ENCODE peak calls at places on chromosome 20, in four cellular contexts. W is heart right ventricle, C is HCT116, I is adrenal gland. U is an unnamed sample. For H3K9me3, the result is how much of the 10 kb centered on the place peaks cover.

GRCh38 chr20:57841297-57841866 is 131.6 kb upstream of the PMEPA1 start:
- DNase-seq in W (no peak), C (no peak), I (no peak), U (peak)

GRCh38 chr20:36181934-36182603 is 27.5 kb downstream of the EPB41L1 start:
- DNase-seq in W (no peak), C (no peak), I (peak), U (no peak)

GRCh38 chr20:40679119-40679637 is 9.9 kb downstream of the MAFB start:
- DNase-seq in W (no peak), C (no peak), I (no peak), U (no peak)

GRCh38 chr20:62178316-62179161 is 4.3 kb upstream of the MTG2 start:
- DNase-seq in W (no peak), C (no peak), I (no peak), U (no peak)

GRCh38 chr20:33062750-33063149 is 9.0 kb downstream of the BPIFB3 start:
- DNase-seq in W (no peak), C (no peak), I (no peak), U (no peak)

GRCh38 chr20:7161690-7162089 is 394.2 kb downstream of the BMP2 start:
- DNase-seq in W (peak), C (no peak), I (peak), U (no peak)

GRCh38 chr20:24700166-24700860 is 230.9 kb downstream of the SYNDIG1 start:
- DNase-seq in W (no peak), C (no peak), I (no peak), U (peak)

GRCh38 chr20:58340853-58341252 is 31.3 kb downstream of the RAB22A start:
- DNase-seq in W (no peak), C (no peak), I (no peak), U (no peak)

GRCh38 chr20:24994470-24995368 is 2.2 kb upstream of the APMAP start:
- DNase-seq in W (peak), C (peak), I (peak), U (peak)

GRCh38 chr20:21707267-21707666 is 1.8 kb downstream of the PAX1 start:
- DNase-seq in W (no peak), C (no peak), I (no peak), U (no peak)

GRCh38 chr20:58691773-58692578 is 624 bp upstream of the NPEPL1 start:
- DNase-seq in W (peak), C (no peak), I (peak), U (peak)

GRCh38 chr20:31605031-31605901 is at the start of gene ID1:
- DNase-seq in W (peak), C (peak), I (peak), U (no peak)
- TF ChIP-seq CTCF in W (no peak), C (no peak), I (no peak), U (no peak)

DNA sequence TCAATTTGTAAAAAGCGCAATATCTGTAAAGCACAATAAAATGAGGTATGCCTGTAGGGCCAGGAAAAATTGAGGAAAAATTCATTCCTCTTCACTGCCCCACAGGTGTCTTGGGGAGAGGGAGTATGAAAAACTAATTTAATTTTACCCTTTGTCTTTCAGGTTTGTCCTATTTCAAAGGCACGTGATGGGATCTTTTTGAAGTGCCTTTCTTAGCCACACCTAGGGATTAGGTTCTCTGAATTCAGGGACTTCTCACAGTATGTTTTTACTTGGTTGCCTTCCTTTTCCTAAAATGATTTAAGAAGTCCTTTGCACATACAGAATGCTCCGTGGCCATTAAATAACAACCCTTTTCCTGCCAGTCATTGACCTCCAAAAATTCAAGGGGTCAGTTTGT is 71.9 kb downstream of the NCOA3 start:
- DNase-seq in W (no peak), C (no peak), I (no peak), U (no peak)
- H3K9me3 ChIP-seq in W (under half), C (under half), I (under half), U (under half)

GRCh38 chr20:47396762-47397476 is 40.4 kb upstream of the ZMYND8 start:
- DNase-seq in W (no peak), C (no peak), I (no peak), U (no peak)
- TF ChIP-seq CTCF in W (no peak), C (no peak), I (no peak), U (no peak)

GRCh38 chr20:39518649-39519048 is 556.5 kb downstream of the DHX35 start:
- DNase-seq in W (no peak), C (no peak), I (no peak), U (no peak)
- H3K9me3 ChIP-seq in W (under half), C (under half), I (under half), U (under half)

DNA sequence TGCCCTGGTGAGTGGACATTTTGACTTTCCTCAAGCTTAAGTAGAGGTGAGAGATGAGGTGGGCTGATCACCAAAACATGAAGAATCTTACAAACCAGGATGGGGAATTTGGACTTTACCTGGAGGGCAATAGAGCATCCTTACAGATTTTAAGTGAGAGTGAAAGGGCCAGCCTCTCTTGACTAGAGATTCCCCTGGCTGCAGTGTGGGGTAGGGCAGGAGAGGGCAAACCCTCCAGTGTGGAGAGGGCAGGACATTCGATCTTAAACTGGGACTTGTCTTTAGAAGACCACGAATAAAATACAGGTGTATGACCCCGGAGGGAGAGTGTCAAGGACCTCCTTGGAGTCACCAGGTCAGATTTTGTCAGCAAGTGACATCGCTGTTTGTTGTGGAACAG is 105.1 kb downstream of the SNAP25 start:
- DNase-seq in W (no peak), C (no peak), I (no peak), U (no peak)
- TF ChIP-seq CTCF in W (no peak), C (peak), I (no peak), U (no peak)

GRCh38 chr20:31406115-31406514 is at the start of gene DEFB121:
- DNase-seq in W (no peak), C (no peak), I (no peak), U (no peak)

GRCh38 chr20:31403886-31404285 is 2.1 kb downstream of the DEFB121 start:
- DNase-seq in W (no peak), C (no peak), I (no peak), U (no peak)
- H3K9me3 ChIP-seq in W (under half), C (under half), I (under half), U (under half)

DNA sequence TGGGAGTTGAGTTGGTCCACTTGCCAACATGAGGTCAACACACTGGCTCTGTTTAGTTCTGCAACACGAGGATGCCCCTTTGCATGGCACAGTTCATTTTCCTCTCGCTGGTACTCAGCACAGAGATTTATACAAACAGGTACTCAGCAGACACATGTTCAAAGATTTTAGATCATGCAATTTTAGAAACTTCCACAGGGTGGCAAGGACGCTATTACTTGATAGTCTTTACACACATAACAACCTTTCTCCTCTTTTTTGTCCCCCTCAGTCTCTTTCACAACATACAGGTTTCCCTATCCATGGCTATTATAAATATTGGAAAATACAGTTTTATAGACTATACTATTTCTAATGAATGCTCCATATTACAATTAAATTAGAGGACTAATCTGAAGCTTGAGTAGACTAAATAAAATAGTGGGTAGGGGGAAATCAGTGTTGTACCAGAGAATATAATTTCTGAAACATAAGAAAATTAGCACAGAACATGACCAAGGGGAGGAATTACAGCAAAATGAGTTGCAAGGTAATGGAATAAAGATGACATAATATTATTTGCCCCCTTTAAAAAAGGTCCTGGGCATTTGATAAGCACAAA is 331.8 kb upstream of the BTBD3 start:
- DNase-seq in W (no peak), C (peak), I (no peak), U (no peak)
- TF ChIP-seq CTCF in W (peak), C (peak), I (peak), U (no peak)

GRCh38 chr20:56211051-56211450 is 37.5 kb upstream of the MC3R start:
- DNase-seq in W (no peak), C (no peak), I (no peak), U (no peak)

GRCh38 chr20:56208121-56208520 is 40.4 kb upstream of the MC3R start:
- DNase-seq in W (no peak), C (no peak), I (no peak), U (no peak)

GRCh38 chr20:56204206-56204605 is 44.3 kb upstream of the MC3R start:
- DNase-seq in W (no peak), C (no peak), I (no peak), U (no peak)

GRCh38 chr20:56205350-56205749 is 43.2 kb upstream of the MC3R start:
- DNase-seq in W (no peak), C (no peak), I (no peak), U (no peak)

DNA sequence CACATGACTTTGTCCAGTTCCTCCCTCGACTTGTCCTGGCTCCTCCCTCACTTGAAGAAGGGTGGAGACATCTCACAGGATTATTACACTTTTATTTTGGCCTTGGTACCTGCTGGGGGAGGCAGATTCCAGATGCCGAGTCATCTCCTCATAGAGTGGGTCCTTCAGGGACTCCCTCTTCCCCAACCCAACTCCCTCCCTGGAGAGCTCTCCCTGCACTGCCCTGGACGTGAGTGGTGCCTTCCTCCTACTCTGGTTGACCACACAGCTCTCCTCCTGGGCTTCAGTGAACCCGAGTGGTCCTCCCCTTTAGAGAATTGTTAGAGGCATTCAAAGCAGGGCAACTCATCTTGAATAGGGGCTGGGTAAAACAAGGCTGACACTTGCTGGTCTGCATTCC is 40.9 kb upstream of the MC3R start:
- DNase-seq in W (no peak), C (no peak), I (no peak), U (no peak)
- H3K9me3 ChIP-seq in W (under half), C (under half), I (under half), U (under half)

U was measured in vagina.